ENCODE peak calls at places on chromosomes 12 and 14, in ten cellular contexts. Y, T, W, C, D, R, J, A, S and N are unnamed samples.

GRCh38 chr14:104680806-104681688 is 8.4 kb upstream of the INF2 start:
- DNase-seq in Y (peak), T (peak), W (peak), C (peak), D (peak), R (peak), J (peak), A (no peak), S (peak), N (no peak)

GRCh38 chr14:93033039-93033982 is 82.4 kb downstream of the ITPK1 start:
- DNase-seq in Y (no peak), T (no peak), W (no peak), C (no peak), D (no peak), R (no peak), J (no peak), A (no peak), S (no peak), N (peak)

GRCh38 chr14:80434574-80435321 is 223.4 kb upstream of the DIO2 start:
- DNase-seq in Y (no peak), T (peak), W (no peak), C (no peak), D (peak), R (no peak), J (no peak), A (no peak), S (no peak), N (no peak)

GRCh38 chr12:11482955-11483354 is 87.6 kb upstream of the PRB2 start:
- DNase-seq in Y (peak), T (peak), W (peak), C (no peak), D (peak), R (no peak), J (no peak), A (no peak), S (no peak), N (no peak)

GRCh38 chr14:71753126-71753830 is 179.0 kb upstream of the RGS6 start:
- DNase-seq in Y (peak), T (peak), W (peak), C (peak), D (peak), R (peak), J (peak), A (peak), S (peak), N (peak)

GRCh38 chr12:82028772-82029171 is 269.6 kb upstream of the PPFIA2 start:
- DNase-seq in Y (no peak), T (no peak), W (no peak), C (no peak), D (no peak), R (no peak), J (no peak), A (no peak), S (no peak), N (no peak)

GRCh38 chr12:14618990-14619389 is 51.3 kb upstream of the PLBD1 start:
- DNase-seq in Y (peak), T (peak), W (peak), C (no peak), D (peak), R (no peak), J (no peak), A (no peak), S (no peak), N (no peak)

GRCh38 chr14:80211143-80212024 is at the start of gene DIO2:
- DNase-seq in Y (peak), T (no peak), W (peak), C (no peak), D (no peak), R (no peak), J (no peak), A (no peak), S (no peak), N (no peak)

GRCh38 chr14:37145395-37145794 is 27.0 kb downstream of the SLC25A21 start:
- DNase-seq in Y (no peak), T (no peak), W (no peak), C (no peak), D (peak), R (no peak), J (no peak), A (no peak), S (no peak), N (no peak)

GRCh38 chr14:32567543-32568384 is 238.7 kb downstream of the AKAP6 start:
- DNase-seq in Y (peak), T (peak), W (peak), C (no peak), D (peak), R (no peak), J (no peak), A (no peak), S (no peak), N (no peak)

GRCh38 chr14:31208546-31209424 is 1.2 kb upstream of the HECTD1 start:
- DNase-seq in Y (no peak), T (no peak), W (no peak), C (no peak), D (no peak), R (no peak), J (no peak), A (no peak), S (no peak), N (peak)

GRCh38 chr14:98189077-98189476 is 1082.9 kb downstream of the BCL11B start:
- DNase-seq in Y (no peak), T (no peak), W (no peak), C (no peak), D (no peak), R (no peak), J (no peak), A (peak), S (no peak), N (peak)

GRCh38 chr12:30447061-30447750 is 248.5 kb downstream of the IPO8 start:
- DNase-seq in Y (no peak), T (no peak), W (no peak), C (no peak), D (no peak), R (no peak), J (no peak), A (no peak), S (no peak), N (no peak)

GRCh38 chr14:95320076-95320895 is 578 bp upstream of the CLMN start:
- DNase-seq in Y (no peak), T (no peak), W (no peak), C (no peak), D (no peak), R (no peak), J (no peak), A (no peak), S (no peak), N (no peak)
- TF ChIP-seq CTCF in Y (no peak), T (no peak), W (no peak), C (no peak), D (no peak), R (no peak), J (no peak), A (no peak), S (no peak), N (no peak)

DNA sequence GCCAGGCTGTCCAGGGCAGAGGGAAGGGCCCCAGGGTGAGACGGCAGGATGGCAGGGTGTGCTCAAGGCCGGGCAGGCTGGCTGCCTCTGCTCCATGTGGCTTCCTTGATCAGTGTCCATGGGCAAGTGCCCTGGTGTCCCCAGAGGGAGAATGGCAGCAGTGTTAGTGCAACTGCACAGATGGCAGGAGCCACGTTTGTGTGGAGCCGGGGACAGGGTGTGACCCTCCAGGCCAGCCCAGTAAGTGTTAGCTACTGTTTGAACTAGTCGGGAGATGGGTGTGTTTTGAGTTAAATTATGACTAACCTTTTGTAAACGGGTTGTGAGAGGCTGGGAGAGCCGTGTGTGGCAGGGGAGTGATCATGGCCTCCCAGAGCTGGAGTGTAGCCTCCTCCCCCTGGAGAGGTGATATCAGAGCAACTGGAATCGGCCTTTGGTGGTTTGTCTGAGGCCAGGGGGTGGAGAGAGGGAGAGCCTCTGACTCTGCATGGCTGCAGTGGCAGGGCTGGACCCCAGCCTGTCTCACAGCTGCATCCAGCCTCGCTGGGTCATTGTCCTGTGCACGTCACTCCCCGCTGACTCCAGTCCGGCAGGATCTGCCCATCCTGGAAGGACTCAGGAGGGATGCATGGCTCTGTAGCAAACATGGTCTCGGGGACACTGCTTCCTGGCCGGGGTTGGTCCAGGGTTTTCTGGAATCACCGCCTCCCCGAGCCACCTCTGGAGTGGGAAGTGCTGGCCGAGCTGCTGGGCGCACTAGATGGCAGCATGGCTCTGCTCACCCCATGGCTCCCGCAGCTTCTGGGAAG is 27.8 kb downstream of the AACS start:
- DNase-seq in Y (peak), T (peak), W (peak), C (no peak), D (peak), R (peak), J (no peak), A (peak), S (no peak), N (no peak)
- TF ChIP-seq CTCF in Y (no peak), T (no peak), W (no peak), C (no peak), D (peak), R (peak), J (no peak), A (no peak), S (no peak), N (no peak)

GRCh38 chr14:42884100-42884499 is 1277.4 kb downstream of the LRFN5 start:
- DNase-seq in Y (peak), T (peak), W (peak), C (no peak), D (peak), R (no peak), J (no peak), A (no peak), S (no peak), N (no peak)
- TF ChIP-seq CTCF in Y (no peak), T (no peak), W (no peak), C (no peak), D (no peak), R (no peak), J (no peak), A (no peak), S (no peak), N (no peak)

GRCh38 chr12:10159280-10159679 is 12.7 kb downstream of the OLR1 start:
- DNase-seq in Y (no peak), T (no peak), W (no peak), C (no peak), D (no peak), R (no peak), J (no peak), A (no peak), S (no peak), N (no peak)

GRCh38 chr12:10151621-10152020 is 20.3 kb downstream of the OLR1 start:
- DNase-seq in Y (no peak), T (no peak), W (no peak), C (no peak), D (no peak), R (no peak), J (no peak), A (no peak), S (no peak), N (no peak)

GRCh38 chr12:10154145-10154496 is 17.8 kb downstream of the OLR1 start:
- DNase-seq in Y (no peak), T (no peak), W (no peak), C (no peak), D (no peak), R (no peak), J (no peak), A (no peak), S (no peak), N (no peak)

GRCh38 chr12:10147714-10148403 is 17.9 kb upstream of the CLEC7A start:
- DNase-seq in Y (no peak), T (no peak), W (no peak), C (no peak), D (no peak), R (no peak), J (no peak), A (no peak), S (no peak), N (no peak)

DNA sequence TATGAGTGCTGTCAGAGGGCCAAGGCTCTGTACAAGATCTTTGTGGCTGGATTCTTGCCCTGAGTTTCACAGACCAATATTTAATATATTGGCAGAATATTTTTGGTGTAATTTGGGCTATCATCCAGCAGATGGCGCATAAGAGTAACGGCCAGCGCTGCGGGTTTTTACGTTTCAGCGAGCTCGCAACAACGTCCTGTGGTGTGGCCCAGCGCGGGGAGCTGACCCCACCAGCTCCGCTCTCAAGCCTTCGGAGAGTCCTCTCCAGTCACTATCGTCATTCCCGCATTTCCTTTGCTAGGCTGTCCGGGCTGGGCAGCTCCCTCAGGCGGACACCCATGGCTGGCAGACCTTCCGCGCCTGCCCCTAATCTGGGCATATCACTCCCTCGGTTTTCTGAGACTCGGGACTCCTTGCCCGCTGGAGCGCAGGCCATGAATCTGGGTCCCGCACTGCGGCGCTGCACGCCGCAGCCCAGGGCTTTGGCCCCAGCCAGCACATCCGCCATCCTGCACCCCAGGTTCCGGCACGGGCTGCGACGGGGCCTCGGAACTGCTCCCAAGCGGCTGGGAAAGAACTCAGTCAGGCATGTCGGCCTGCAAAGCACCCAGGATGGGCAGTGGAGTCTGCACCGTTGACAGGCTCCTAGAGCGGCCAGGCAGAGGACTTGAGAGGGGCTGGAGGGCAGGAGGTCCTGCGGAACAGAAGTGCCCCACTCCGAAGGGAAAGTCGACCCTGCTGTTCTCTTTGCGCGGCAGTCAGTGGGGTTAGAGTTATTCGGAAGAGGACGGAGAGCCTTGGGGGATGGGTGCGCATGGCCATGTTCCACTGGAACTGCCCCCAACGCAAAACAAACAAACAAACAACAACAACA is 18.4 kb downstream of the OLR1 start:
- DNase-seq in Y (peak), T (peak), W (peak), C (peak), D (peak), R (peak), J (peak), A (peak), S (peak), N (peak)
- TF ChIP-seq CTCF in Y (peak), T (peak), W (peak), C (peak), D (peak), R (peak), J (peak), A (peak), S (peak), N (peak)

DNA sequence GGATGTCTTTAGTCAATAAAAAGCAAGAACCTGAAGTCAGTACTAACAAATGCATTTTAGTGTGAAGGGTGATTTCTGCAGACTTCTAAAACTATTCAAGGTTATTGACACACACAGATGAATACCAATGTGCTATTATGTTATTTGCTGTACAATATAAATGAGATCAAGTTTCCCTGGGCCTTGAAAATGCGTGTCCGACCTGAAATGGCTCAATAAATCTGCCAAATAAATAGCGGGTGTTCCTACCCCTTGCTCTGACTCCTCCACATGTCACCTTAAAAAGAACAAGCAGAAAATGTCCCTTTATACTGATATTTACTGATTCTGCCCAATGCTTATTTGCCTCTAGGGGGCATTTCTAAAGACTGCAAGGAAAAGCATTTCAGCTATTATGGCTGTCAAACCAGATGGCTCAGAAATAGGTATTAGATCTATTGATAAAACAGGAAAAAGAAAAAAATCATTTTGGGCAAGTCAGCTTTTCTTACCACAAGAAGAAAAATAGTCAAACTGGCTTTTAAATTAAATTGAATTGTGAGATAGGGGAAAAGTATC is 367.3 kb upstream of the KITLG start:
- DNase-seq in Y (no peak), T (no peak), W (no peak), C (no peak), D (peak), R (no peak), J (no peak), A (no peak), S (no peak), N (no peak)
- TF ChIP-seq CTCF in Y (no peak), T (peak), W (no peak), C (peak), D (peak), R (no peak), J (no peak), A (no peak), S (no peak), N (no peak)

GRCh38 chr12:69601962-69602685 is 8.6 kb downstream of the LRRC10 start:
- DNase-seq in Y (no peak), T (no peak), W (no peak), C (no peak), D (no peak), R (no peak), J (no peak), A (no peak), S (no peak), N (no peak)

GRCh38 chr12:69600804-69601203 is 9.9 kb downstream of the LRRC10 start:
- DNase-seq in Y (no peak), T (no peak), W (no peak), C (no peak), D (no peak), R (no peak), J (no peak), A (no peak), S (no peak), N (no peak)

GRCh38 chr12:69608114-69608513 is 2.6 kb downstream of the LRRC10 start:
- DNase-seq in Y (no peak), T (no peak), W (no peak), C (no peak), D (no peak), R (no peak), J (no peak), A (no peak), S (no peak), N (no peak)

GRCh38 chr12:69598174-69598753 is 12.4 kb downstream of the LRRC10 start:
- DNase-seq in Y (no peak), T (no peak), W (no peak), C (no peak), D (no peak), R (no peak), J (no peak), A (no peak), S (no peak), N (no peak)

GRCh38 chr12:69602954-69603353 is 7.8 kb downstream of the LRRC10 start:
- DNase-seq in Y (no peak), T (no peak), W (no peak), C (no peak), D (no peak), R (no peak), J (no peak), A (no peak), S (no peak), N (no peak)
- TF ChIP-seq CTCF in Y (no peak), T (no peak), W (no peak), C (no peak), D (no peak), R (no peak), J (no peak), A (no peak), S (no peak), N (no peak)

DNA sequence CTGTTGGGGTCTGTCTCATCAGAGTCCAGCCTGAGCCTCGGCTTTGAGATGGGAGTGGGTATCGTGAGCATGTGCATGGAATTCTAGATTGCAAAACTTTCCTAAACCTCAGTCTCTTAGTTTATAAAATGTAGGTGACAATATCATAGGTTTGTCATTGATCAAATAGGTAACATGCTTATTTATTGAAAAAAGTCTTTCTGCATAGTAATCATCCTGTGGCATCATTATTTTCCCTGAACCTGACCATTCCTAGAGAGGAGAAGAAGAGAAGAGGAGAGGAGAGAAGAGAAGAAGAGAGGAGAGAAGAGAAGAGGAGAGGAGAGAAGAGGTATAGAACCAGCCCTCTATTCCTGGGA is 4.1 kb downstream of the SMIM41 start:
- DNase-seq in Y (no peak), T (no peak), W (no peak), C (no peak), D (no peak), R (no peak), J (no peak), A (no peak), S (no peak), N (no peak)
- TF ChIP-seq CTCF in Y (no peak), T (no peak), W (no peak), C (no peak), D (peak), R (no peak), J (no peak), A (no peak), S (no peak), N (peak)

DNA sequence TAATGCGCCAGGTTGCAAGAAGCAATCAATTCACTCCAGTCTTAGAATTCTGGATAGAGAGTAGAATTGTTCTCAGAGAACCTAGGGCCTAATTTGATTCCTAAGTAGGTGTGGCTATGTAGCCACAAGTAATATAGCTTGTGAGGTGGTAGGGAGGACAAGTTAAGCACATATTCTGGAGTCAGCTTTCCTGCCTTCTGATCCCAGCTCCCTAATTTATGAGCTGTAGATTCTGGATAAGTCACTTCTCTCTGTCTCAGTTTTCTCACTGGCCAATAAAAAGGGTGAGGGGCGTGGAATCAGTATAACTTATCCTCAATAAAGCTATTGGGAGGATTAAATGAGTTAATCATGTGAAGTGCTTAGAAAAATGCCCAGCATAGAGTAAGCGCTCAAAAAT is 3.0 kb upstream of the SNW1 start:
- DNase-seq in Y (no peak), T (no peak), W (no peak), C (no peak), D (no peak), R (no peak), J (no peak), A (no peak), S (no peak), N (no peak)
- TF ChIP-seq CTCF in Y (no peak), T (no peak), W (no peak), C (no peak), D (no peak), R (no peak), J (no peak), A (no peak), S (no peak), N (no peak)